ENCODE peak calls at places on chromosome 1, in ten cellular contexts. Z is breast epithelium, L is esophagus muscularis mucosa, I is prostate gland, D is upper lobe of left lung, A is esophagus squamous epithelium, X is endothelial cell of umbilical vein, H is A549, O is right lobe of liver, P is HCT116. G is an unnamed sample.
A peak's percentile ranks its signal among the peaks of the same experiment; 100 is the strongest.

GRCh38 chr1:58064281-58064680 is 482.2 kb downstream of the OMA1 start:
- DNase-seq in P (no peak), X (no peak), H (no peak), L (no peak), Z (no peak), A (no peak), I (no peak), D (no peak), O (no peak), G (no peak)

GRCh38 chr1:21816602-21817302 is 4.7 kb downstream of the LDLRAD2 start:
- DNase-seq in L (no peak), I (no peak), D (no peak), P (peak; percentile 18), H (no peak), O (no peak), Z (no peak), X (peak; percentile 62), A (no peak), G (no peak)

GRCh38 chr1:107318932-107319331 is 178.1 kb downstream of the NTNG1 start:
- DNase-seq in H (no peak), X (no peak), A (no peak), L (no peak), O (no peak), I (no peak), D (no peak), Z (no peak), P (no peak), G (peak; percentile 1)

GRCh38 chr1:204369006-204369726 is 9.4 kb upstream of the PLEKHA6 start:
- DNase-seq in L (no peak), O (no peak), X (peak; percentile 57), I (no peak), H (no peak), D (no peak), P (no peak), Z (no peak), A (no peak), G (no peak)

GRCh38 chr1:34709547-34709946 is 45.3 kb upstream of the GJB5 start:
- DNase-seq in D (no peak), X (no peak), Z (no peak), O (no peak), I (no peak), P (no peak), H (no peak), L (no peak), A (no peak), G (peak; percentile 6)

GRCh38 chr1:78619803-78620579 is at the start of gene IFI44L:
- DNase-seq in H (no peak), X (peak; percentile 80), I (no peak), D (no peak), P (no peak), O (no peak), Z (peak; percentile 39), A (no peak), L (no peak), G (no peak)

GRCh38 chr1:53498555-53499142 is 39.5 kb downstream of the DMRTB1 start:
- DNase-seq in L (no peak), D (no peak), Z (no peak), A (no peak), H (no peak), I (no peak), P (no peak), X (no peak), O (no peak), G (peak; percentile 22)

GRCh38 chr1:27724961-27725373 is 794 bp upstream of the FAM76A start:
- DNase-seq in Z (peak; percentile 72), D (no peak), H (no peak), P (no peak), X (peak; percentile 5), O (peak; percentile 46), I (peak; percentile 8), L (no peak), A (no peak), G (peak; percentile 21)

GRCh38 chr1:32276328-32276727 is 15.6 kb upstream of the HDAC1 start:
- DNase-seq in I (no peak), D (peak; percentile 56), X (no peak), O (no peak), H (no peak), L (no peak), P (no peak), Z (no peak), A (no peak), G (no peak)
- TF ChIP-seq POLR2A in I (no peak), D (no peak), X (no peak), O (no peak), H (no peak), L (no peak), P (no peak), Z (no peak), A (no peak), G (no peak)

GRCh38 chr1:85583355-85584263 is 3.0 kb downstream of the CCN1 start:
- DNase-seq in O (no peak), D (no peak), P (no peak), H (no peak), X (peak; percentile 50), A (no peak), L (no peak), I (no peak), Z (no peak), G (no peak)

GRCh38 chr1:85581138-85581801 is 709 bp downstream of the CCN1 start:
- DNase-seq in H (peak; percentile 35), O (peak; percentile 84), P (no peak), D (peak; percentile 94), Z (peak; percentile 76), I (peak; percentile 80), A (no peak), X (peak; percentile 45), L (peak; percentile 93), G (no peak)

GRCh38 chr1:85580046-85580411 is 532 bp upstream of the CCN1 start:
- DNase-seq in H (peak; percentile 34), P (no peak), O (no peak), L (peak; percentile 91), I (peak; percentile 46), X (no peak), D (no peak), A (no peak), Z (peak; percentile 59), G (no peak)

GRCh38 chr1:85582687-85583354 is 2.3 kb downstream of the CCN1 start:
- DNase-seq in L (peak; percentile 78), I (no peak), D (peak; percentile 78), X (peak; percentile 56), P (no peak), A (no peak), Z (no peak), O (no peak), H (no peak), G (no peak)

DNA sequence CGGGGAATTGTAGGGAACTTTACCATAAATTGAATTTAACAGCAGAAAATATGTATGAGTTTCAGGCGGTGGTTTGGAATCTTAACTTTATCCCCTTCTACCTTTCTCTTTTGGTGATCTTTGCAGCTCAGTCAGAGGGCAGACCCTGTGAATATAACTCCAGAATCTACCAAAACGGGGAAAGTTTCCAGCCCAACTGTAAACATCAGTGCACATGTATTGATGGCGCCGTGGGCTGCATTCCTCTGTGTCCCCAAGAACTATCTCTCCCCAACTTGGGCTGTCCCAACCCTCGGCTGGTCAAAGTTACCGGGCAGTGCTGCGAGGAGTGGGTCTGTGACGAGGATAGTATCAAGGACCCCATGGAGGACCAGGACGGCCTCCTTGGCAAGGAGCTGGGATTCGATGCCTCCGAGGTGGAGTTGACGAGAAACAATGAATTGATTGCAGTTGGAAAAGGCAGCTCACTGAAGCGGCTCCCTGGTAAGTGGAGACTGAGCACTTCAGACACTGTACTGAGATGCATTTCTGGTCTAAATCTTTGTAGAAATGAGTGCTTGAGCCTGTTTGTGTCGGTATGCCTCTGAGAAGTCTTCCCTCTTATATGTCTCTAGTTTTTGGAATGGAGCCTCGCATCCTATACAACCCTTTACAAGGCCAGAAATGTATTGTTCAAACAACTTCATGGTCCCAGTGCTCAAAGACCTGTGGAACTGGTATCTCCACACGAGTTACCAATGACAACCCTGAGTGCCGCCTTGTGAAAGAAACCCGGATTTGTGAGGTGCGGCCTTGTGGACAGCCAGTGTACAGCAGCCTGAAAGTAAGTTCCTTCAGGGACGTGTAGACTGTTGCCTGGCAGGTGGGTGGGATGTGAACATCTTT is 1.5 kb downstream of the CCN1 start:
- DNase-seq in H (no peak), Z (peak; percentile 73), P (no peak), D (no peak), O (no peak), I (peak; percentile 80), L (peak; percentile 91), A (no peak), X (peak; percentile 54), G (no peak)
- H3K4me3 ChIP-seq in H (peak overlapping the region; percentile 83), Z (peak overlapping the region; percentile 80), P (peak overlapping the region; percentile 93), D (peak overlapping the region; percentile 74), O (peak overlapping the region; percentile 60), I (peak overlapping the region; percentile 88), L (peak overlapping the region; percentile 91), A (peak overlapping the region; percentile 73), X (peak overlapping the region; percentile 57), G (no peak overlapping the region)

GRCh38 chr1:224429616-224430015 is 5.0 kb downstream of the WDR26 start:
- DNase-seq in I (no peak), X (no peak), D (no peak), A (no peak), P (no peak), H (no peak), Z (no peak), O (no peak), L (no peak), G (no peak)

GRCh38 chr1:224432141-224432540 is 2.5 kb downstream of the WDR26 start:
- DNase-seq in P (no peak), I (no peak), H (no peak), L (no peak), O (no peak), X (peak; percentile 44), A (no peak), Z (no peak), D (no peak), G (peak; percentile 4)

GRCh38 chr1:224432672-224433040 is 1.9 kb downstream of the WDR26 start:
- DNase-seq in D (no peak), Z (no peak), A (no peak), O (no peak), H (no peak), L (no peak), X (peak; percentile 48), P (no peak), I (no peak), G (peak; percentile 42)

GRCh38 chr1:224431726-224432125 is 2.9 kb downstream of the WDR26 start:
- DNase-seq in L (no peak), I (no peak), X (peak; percentile 23), A (no peak), P (no peak), D (no peak), H (no peak), Z (no peak), O (no peak), G (no peak)

DNA sequence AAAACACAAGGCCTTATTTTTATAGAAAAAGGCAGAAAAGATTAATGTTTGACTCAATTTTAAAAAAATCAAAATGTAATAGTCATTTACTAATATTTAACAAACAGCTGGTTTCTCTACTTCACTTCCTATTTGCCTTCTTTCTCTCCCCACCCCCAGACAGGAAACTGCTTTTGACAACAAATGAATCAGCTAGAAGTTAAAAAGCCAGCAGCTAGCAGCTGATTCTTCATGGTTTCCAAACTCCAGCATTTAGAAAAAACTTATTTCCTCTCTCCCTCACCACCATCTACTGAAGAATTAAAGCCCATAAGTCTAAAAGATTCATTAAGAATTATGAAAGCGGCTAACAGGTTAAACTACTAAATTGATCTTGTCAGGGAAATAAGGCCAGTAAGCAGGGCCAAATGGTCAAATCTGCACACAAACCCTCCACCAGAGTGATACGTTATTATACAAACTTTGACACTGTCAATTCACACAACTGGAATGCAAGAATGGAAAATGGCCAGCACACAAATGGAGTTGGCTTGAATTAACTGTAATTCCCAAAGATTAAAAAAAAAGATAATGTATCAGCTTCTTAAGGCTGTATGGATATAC is 4.0 kb downstream of the WDR26 start:
- DNase-seq in O (no peak), X (peak; percentile 88), Z (no peak), P (no peak), H (peak; percentile 41), I (no peak), A (no peak), D (no peak), L (no peak), G (peak; percentile 71)
- TF ChIP-seq POLR2A in O (peak; percentile 54), X (no peak), Z (no peak), P (no peak), H (no peak), I (no peak), A (no peak), D (peak; percentile 30), L (no peak), G (no peak)

GRCh38 chr1:192631749-192632148 is 4.2 kb upstream of the RGS13 start:
- DNase-seq in Z (no peak), P (no peak), D (no peak), H (no peak), O (no peak), A (no peak), L (no peak), I (no peak), X (no peak), G (no peak)
- H3K4me3 ChIP-seq in Z (no peak overlapping the region), P (no peak overlapping the region), D (no peak overlapping the region), H (no peak overlapping the region), O (no peak overlapping the region), A (no peak overlapping the region), L (no peak overlapping the region), I (no peak overlapping the region), X (no peak overlapping the region), G (no peak overlapping the region)